ENCODE peak calls at places on chromosomes 5 and 9, in four cellular contexts. I is K562, T is HepG2, S is WTC11. W is an unnamed sample.

GRCh38 chr9:110126457-110126856 is 81.5 kb downstream of the C9orf152 start:
- DNase-seq in I (no peak), S (no peak), T (no peak), W (no peak)

GRCh38 chr5:10709409-10709808 is 51.6 kb downstream of the DAP start:
- DNase-seq in S (no peak), T (no peak), I (no peak), W (no peak)

GRCh38 chr5:90263102-90263501 is 146.5 kb downstream of the CETN3 start:
- DNase-seq in T (no peak), I (no peak), S (no peak), W (peak; percentile 19)

GRCh38 chr9:133439337-133439736 is 17.2 kb downstream of the ADAMTS13 start:
- DNase-seq in I (no peak), T (no peak), S (no peak), W (no peak)

GRCh38 chr9:100064872-100065581 is 33.8 kb downstream of the ERP44 start:
- DNase-seq in T (no peak), S (no peak), I (no peak), W (no peak)

GRCh38 chr5:42005561-42006153 is 80.6 kb downstream of the FBXO4 start:
- DNase-seq in I (peak; percentile 20), T (peak; percentile 6), S (no peak), W (no peak)

GRCh38 chr5:35741126-35741711 is 115.5 kb upstream of the IL7R start:
- DNase-seq in S (no peak), I (no peak), T (peak; percentile 81), W (no peak)

GRCh38 chr5:90853759-90854515 is 295.3 kb downstream of the ADGRV1 start:
- DNase-seq in T (no peak), I (no peak), S (no peak), W (no peak)

GRCh38 chr9:129108805-129109370 is 1.7 kb downstream of the CRAT start:
- DNase-seq in I (no peak), S (no peak), T (no peak), W (no peak)

GRCh38 chr9:129111143-129111761 is at the start of gene PTPA:
- DNase-seq in T (peak; percentile 69), S (peak; percentile 84), I (peak; percentile 92), W (no peak)

GRCh38 chr9:129109504-129109903 is 1.1 kb downstream of the CRAT start:
- DNase-seq in I (peak; percentile 63), T (peak; percentile 41), S (peak; percentile 35), W (no peak)

GRCh38 chr9:129110740-129111142 is at the start of gene CRAT:
- DNase-seq in I (peak; percentile 96), T (peak; percentile 83), S (peak; percentile 97), W (peak; percentile 63)

GRCh38 chr9:129109952-129110739 is 447 bp downstream of the CRAT start:
- DNase-seq in S (no peak), T (peak; percentile 18), I (peak; percentile 46), W (no peak)
- TF ChIP-seq TCF7 in S (no peak), T (no peak), I (no peak), W (no peak)

GRCh38 chr5:141493500-141494422 is 4.9 kb downstream of the PCDHGC5 start:
- DNase-seq in I (no peak), S (no peak), T (no peak), W (no peak)

GRCh38 chr5:141492168-141492885 is 3.4 kb downstream of the PCDHGC5 start:
- DNase-seq in T (no peak), S (peak; percentile 49), I (no peak), W (no peak)

GRCh38 chr5:141495456-141495811 is 6.6 kb downstream of the PCDHGC5 start:
- DNase-seq in I (no peak), S (no peak), T (no peak), W (no peak)

GRCh38 chr5:141494761-141495455 is 6.0 kb downstream of the PCDHGC5 start:
- DNase-seq in I (no peak), S (peak; percentile 51), T (no peak), W (no peak)

GRCh38 chr5:141496038-141496437 is 7.2 kb downstream of the PCDHGC5 start:
- DNase-seq in S (peak; percentile 54), T (no peak), I (no peak), W (no peak)
- TF ChIP-seq TCF7 in S (no peak), T (no peak), I (no peak), W (no peak)

DNA sequence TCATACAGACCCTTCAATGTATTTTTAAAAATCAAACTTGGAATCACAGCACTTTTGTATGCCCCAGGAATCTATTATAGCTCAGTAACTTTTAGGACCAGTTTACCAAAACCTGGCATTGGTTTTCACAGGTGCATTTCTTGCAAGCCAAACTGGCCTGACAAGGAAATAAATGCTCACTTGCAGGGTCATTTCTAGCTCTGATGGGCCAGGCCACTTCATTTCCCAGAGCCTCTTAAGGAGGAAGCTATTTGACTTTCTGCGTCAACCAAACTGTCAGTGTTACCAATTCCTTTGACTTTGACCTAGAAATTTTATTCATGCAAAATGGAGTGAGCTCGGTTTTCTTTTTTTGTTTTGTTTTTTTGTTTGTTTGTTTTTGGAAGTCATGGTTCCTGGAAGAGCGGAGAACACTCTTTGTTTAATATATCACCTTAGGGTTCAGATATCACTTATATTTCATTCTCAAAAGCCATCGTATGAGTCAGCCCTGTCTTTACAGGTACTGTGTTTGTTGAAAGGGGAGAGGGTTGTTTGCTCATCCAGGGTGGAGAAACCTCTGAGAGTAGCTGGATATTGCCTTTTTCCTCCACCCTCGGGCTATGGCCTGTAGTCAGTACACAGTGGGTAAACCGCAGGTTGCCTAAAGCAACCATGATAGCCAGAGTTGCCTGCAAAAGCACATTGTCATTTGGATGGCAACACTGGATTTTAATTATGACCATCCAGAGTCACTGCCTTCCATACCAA is 58.9 kb downstream of the GNA14 start:
- DNase-seq in I (no peak), S (no peak), T (no peak), W (no peak)
- TF ChIP-seq TCF7 in I (no peak), S (no peak), T (no peak), W (no peak)

GRCh38 chr5:178287091-178287790 is 54.6 kb upstream of the PHYKPL start:
- DNase-seq in T (no peak), S (no peak), I (no peak), W (no peak)
- TF ChIP-seq TCF7 in T (no peak), S (no peak), I (no peak), W (no peak)

GRCh38 chr9:36136894-36137391 is 410 bp downstream of the GLIPR2 start:
- DNase-seq in S (no peak), I (no peak), T (no peak), W (no peak)
- TF ChIP-seq TCF7 in S (no peak), I (no peak), T (no peak), W (no peak)

GRCh38 chr5:22754155-22754554 is 99.0 kb downstream of the CDH12 start:
- DNase-seq in I (no peak), S (no peak), T (no peak), W (no peak)
- TF ChIP-seq TCF7 in I (no peak), S (no peak), T (no peak), W (no peak)

DNA sequence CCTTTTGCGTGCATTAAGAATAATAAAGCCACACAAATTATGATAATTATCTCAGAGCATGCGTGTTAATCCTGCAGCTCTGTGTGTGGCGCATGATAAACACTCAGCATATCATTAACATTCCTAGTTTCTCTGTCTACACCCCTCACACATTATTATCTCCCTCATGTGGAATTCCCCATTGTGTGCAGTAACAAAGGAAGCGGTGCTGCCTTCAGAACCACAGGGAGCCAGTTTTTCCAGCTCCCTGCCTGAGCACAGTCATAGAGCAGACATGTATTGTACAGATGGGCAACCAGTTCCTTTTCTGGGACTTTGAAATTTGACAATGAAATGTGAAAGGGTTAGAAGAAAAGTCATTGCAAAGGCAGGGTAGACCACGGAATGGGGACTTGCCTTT is 1365.5 kb upstream of the CDH9 start:
- DNase-seq in T (no peak), I (no peak), S (no peak), W (no peak)
- TF ChIP-seq TCF7 in T (no peak), I (no peak), S (no peak), W (no peak)